ENCODE peak calls at places on chromosomes 3 and 15, in five cellular contexts. S is activated T-helper 1 cell treated with anti-CD3 and anti-CD28 coated beads, Interleukin-12 subunit alpha, Interleukin-12 subunit beta, Interleukin-2, Interleukin-4 antibody, amounts not matched to agents 30 ng/mL and 10 ng/mL and 1 ng/mL, durations not matched to agents 14 hours and 24 hours and 36 hours; B is skeletal muscle cell; Q is WTC11; R is activated T-helper 9 cell treated with anti-CD3 and anti-CD28 coated beads, Interleukin-2, amount 50 U/mL, for 16 hours. G is an unnamed sample.

GRCh38 chr3:16452265-16452664 is 61.2 kb downstream of the RFTN1 start:
- DNase-seq in S (no peak), B (no peak), Q (no peak), R (no peak), G (no peak)

GRCh38 chr3:183533410-183534132 is 21.9 kb downstream of the KLHL6 start:
- DNase-seq in S (no peak), B (no peak), Q (peak; percentile 28), R (no peak), G (peak; percentile 61)

GRCh38 chr15:69806287-69806915 is 291.3 kb downstream of the TLE3 start:
- DNase-seq in S (no peak), B (no peak), Q (no peak), R (no peak), G (no peak)

GRCh38 chr3:170792511-170792910 is 77.5 kb downstream of the RPL22L1 start:
- DNase-seq in S (no peak), B (no peak), Q (no peak), R (no peak), G (no peak)

GRCh38 chr15:63655683-63656372 is 58.6 kb downstream of the FBXL22 start:
- DNase-seq in S (no peak), B (no peak), Q (no peak), R (no peak), G (no peak)

GRCh38 chr3:38655708-38656300 is 6.3 kb upstream of the SCN5A start:
- DNase-seq in S (no peak), B (no peak), Q (no peak), R (no peak), G (peak; percentile 90)

GRCh38 chr3:143529778-143530177 is 318.5 kb downstream of the SLC9A9 start:
- DNase-seq in S (no peak), B (no peak), Q (no peak), R (no peak), G (no peak)

GRCh38 chr3:17946619-17947018 is 204.2 kb upstream of the TBC1D5 start:
- DNase-seq in S (no peak), B (no peak), Q (no peak), R (no peak), G (no peak)

GRCh38 chr3:116905805-116906204 is 196.2 kb downstream of the TUSC7 start:
- DNase-seq in S (no peak), B (no peak), Q (no peak), R (no peak), G (no peak)

GRCh38 chr3:167304077-167304476 is 76.0 kb downstream of the ZBBX start:
- DNase-seq in S (no peak), B (no peak), Q (no peak), R (no peak), G (peak; percentile 18)

GRCh38 chr3:15728766-15729165 is 69.0 kb downstream of the ANKRD28 start:
- DNase-seq in S (no peak), B (no peak), Q (no peak), R (no peak), G (no peak)

GRCh38 chr3:61901986-61902385 is 340.6 kb downstream of the PTPRG start:
- DNase-seq in S (no peak), B (no peak), Q (no peak), R (no peak), G (no peak)

GRCh38 chr15:70192041-70192440 is 94.3 kb upstream of the TLE3 start:
- DNase-seq in S (no peak), B (no peak), Q (no peak), R (no peak), G (no peak)

GRCh38 chr15:45635763-45636292 is 999 bp downstream of the SQOR start:
- DNase-seq in S (no peak), B (no peak), Q (no peak), R (no peak), G (no peak)

GRCh38 chr3:12356996-12357395 is 68.1 kb downstream of the PPARG start:
- DNase-seq in S (no peak), B (no peak), Q (no peak), R (no peak), G (no peak)

GRCh38 chr3:178206554-178206953 is 329.7 kb upstream of the KCNMB2 start:
- DNase-seq in S (no peak), B (no peak), Q (no peak), R (no peak), G (no peak)

GRCh38 chr15:32721594-32721993 is 3.8 kb downstream of the GREM1 start:
- DNase-seq in S (no peak), B (no peak), Q (no peak), R (no peak), G (no peak)

GRCh38 chr15:38054488-38054887 is 120.0 kb downstream of the TMCO5A start:
- DNase-seq in S (no peak), B (peak; percentile 66), Q (no peak), R (no peak), G (no peak)

GRCh38 chr3:101722394-101723173 is 1.8 kb upstream of the CEP97 start:
- DNase-seq in S (no peak), B (no peak), Q (no peak), R (no peak), G (no peak)

GRCh38 chr15:99514306-99514705 is 51.5 kb upstream of the MEF2A start:
- DNase-seq in S (no peak), B (no peak), Q (no peak), R (no peak), G (no peak)

GRCh38 chr3:133955892-133956291 is 60.2 kb upstream of the RAB6B start:
- DNase-seq in S (no peak), B (no peak), Q (no peak), R (no peak), G (no peak)

GRCh38 chr3:120102674-120103073 is 8.4 kb upstream of the GSK3B start:
- DNase-seq in S (no peak), B (no peak), Q (no peak), R (no peak), G (no peak)

G was measured in GM23338.